ENCODE peak calls at places on chromosomes 3 and 15, in five cellular contexts. A is K562, Z is H1, W is HepG2, S is GM12878. Y is an unnamed sample.
A peak's percentile ranks its signal among the peaks of the same experiment; 100 is the strongest.

GRCh38 chr15:57537951-57538506 is 53.7 kb upstream of the MYZAP start:
- DNase-seq in S (no peak), W (no peak), A (no peak), Z (no peak), Y (no peak)

GRCh38 chr3:174767406-174767805 is 91.7 kb upstream of the NAALADL2 start:
- DNase-seq in W (no peak), S (no peak), Z (no peak), A (no peak), Y (no peak)

GRCh38 chr3:128723477-128723876 is 2.5 kb upstream of the RAB7A start:
- DNase-seq in W (no peak), Z (no peak), A (no peak), S (no peak), Y (no peak)

GRCh38 chr3:141383555-141384129 is 15.3 kb downstream of the ZBTB38 start:
- DNase-seq in A (no peak), S (no peak), Z (no peak), W (no peak), Y (no peak)

GRCh38 chr15:47184003-47184404 is 533.3 kb upstream of the SEMA6D start:
- DNase-seq in A (no peak), W (no peak), Z (no peak), S (no peak), Y (no peak)

GRCh38 chr3:48855681-48856447 is 8.2 kb upstream of the PRKAR2A start:
- DNase-seq in Z (no peak), A (no peak), S (no peak), W (peak; percentile 87), Y (no peak)

GRCh38 chr15:65054333-65055200 is 9.4 kb downstream of the SLC51B start:
- DNase-seq in A (peak; percentile 79), W (peak; percentile 64), Z (no peak), S (no peak), Y (peak; percentile 41)

GRCh38 chr3:20125912-20126311 is 60.1 kb downstream of the SGO1 start:
- DNase-seq in W (no peak), A (no peak), S (peak; percentile 71), Z (no peak), Y (no peak)

GRCh38 chr15:20341901-20342605 is 199.5 kb downstream of the GOLGA6L6 start:
- DNase-seq in S (no peak), W (no peak), Z (no peak), A (peak; percentile 9), Y (no peak)

GRCh38 chr3:169430687-169431404 is 232.7 kb downstream of the MECOM start:
- DNase-seq in S (no peak), Z (no peak), A (no peak), W (no peak), Y (no peak)

GRCh38 chr15:36579792-36580431 is 486 bp downstream of the CDIN1 start:
- DNase-seq in A (no peak), S (no peak), W (peak; percentile 3), Z (no peak), Y (no peak)

GRCh38 chr3:111072016-111072891 is 638 bp downstream of the NECTIN3 start:
- DNase-seq in Z (no peak), W (peak; percentile 5), S (no peak), A (no peak), Y (no peak)

GRCh38 chr3:123020709-123021108 is 6.9 kb downstream of the SEMA5B start:
- DNase-seq in A (no peak), Z (no peak), S (no peak), W (no peak), Y (no peak)

GRCh38 chr15:23402544-23402943 is 44.5 kb downstream of the GOLGA6L2 start:
- DNase-seq in Z (no peak), S (no peak), W (no peak), A (no peak), Y (no peak)

GRCh38 chr3:72337480-72337855 is 510.8 kb downstream of the SHQ1 start:
- DNase-seq in S (no peak), W (no peak), Z (no peak), A (no peak), Y (no peak)

GRCh38 chr15:92166751-92167412 is 226.8 kb upstream of the ST8SIA2 start:
- DNase-seq in W (no peak), Z (no peak), A (no peak), S (no peak), Y (no peak)

GRCh38 chr3:195770081-195770840 is 41.5 kb downstream of the MUC4 start:
- DNase-seq in W (no peak), S (no peak), A (no peak), Z (no peak), Y (no peak)

GRCh38 chr3:84836961-84837360 is 121.8 kb upstream of the CADM2 start:
- DNase-seq in Z (peak; percentile 88), A (no peak), S (no peak), W (no peak), Y (no peak)

GRCh38 chr3:12150112-12150511 is 8.6 kb downstream of the TIMP4 start:
- DNase-seq in W (no peak), S (no peak), Z (no peak), A (no peak), Y (no peak)
- TF ChIP-seq SP1 in W (no peak), S (no peak), Z (no peak), A (no peak), Y (no peak)

DNA sequence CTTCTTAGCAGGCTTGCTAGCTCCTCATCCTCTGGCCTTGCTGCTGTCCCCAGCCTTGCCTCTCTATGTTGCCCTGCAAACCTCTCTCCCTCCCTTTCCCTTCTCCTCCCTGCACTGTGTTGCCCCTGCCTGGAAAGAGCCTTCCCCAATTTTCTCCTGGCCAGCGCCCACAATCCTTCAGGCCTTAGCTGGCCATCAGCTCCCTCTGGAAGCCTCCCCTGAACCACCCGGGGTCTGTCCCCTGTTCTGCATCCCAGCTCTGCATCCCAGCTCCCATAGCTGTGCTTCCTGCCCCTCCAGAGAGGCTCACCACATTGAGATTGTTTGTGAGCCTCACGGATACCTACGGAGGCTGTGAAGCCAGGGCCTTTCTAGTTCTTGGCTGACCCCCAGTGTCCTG is 23.7 kb downstream of the FAM3D start:
- DNase-seq in W (no peak), S (no peak), Z (no peak), A (no peak), Y (no peak)
- H3K4me3 ChIP-seq in W (no peak overlapping the region), S (no peak overlapping the region), Z (no peak overlapping the region), A (no peak overlapping the region), Y (no peak overlapping the region)

GRCh38 chr3:106728315-106728821 is 648.9 kb upstream of the CCDC54 start:
- DNase-seq in A (no peak), Z (no peak), W (no peak), S (no peak), Y (peak; percentile 42)
- TF ChIP-seq SP1 in A (no peak), Z (no peak), W (no peak), S (no peak), Y (peak; percentile 35)

GRCh38 chr15:70503798-70504304 is 259.5 kb downstream of the UACA start:
- DNase-seq in A (no peak), S (no peak), Z (no peak), W (no peak), Y (no peak)
- H3K4me3 ChIP-seq in A (no peak overlapping the region), S (peak overlapping the region; percentile 8), Z (no peak overlapping the region), W (no peak overlapping the region), Y (no peak overlapping the region)

GRCh38 chr3:154188416-154188815 is 67.2 kb downstream of the ARHGEF26 start:
- DNase-seq in S (no peak), W (no peak), A (no peak), Z (no peak), Y (no peak)

GRCh38 chr3:154188846-154189245 is 67.7 kb downstream of the ARHGEF26 start:
- DNase-seq in Z (no peak), S (no peak), W (no peak), A (no peak), Y (no peak)

GRCh38 chr3:154192225-154192624 is 71.0 kb downstream of the ARHGEF26 start:
- DNase-seq in A (no peak), W (no peak), S (no peak), Z (no peak), Y (no peak)

GRCh38 chr3:154193174-154193573 is 72.0 kb downstream of the ARHGEF26 start:
- DNase-seq in Z (no peak), S (no peak), W (no peak), A (no peak), Y (no peak)

GRCh38 chr3:154191520-154191919 is 70.3 kb downstream of the ARHGEF26 start:
- DNase-seq in A (no peak), Z (no peak), S (no peak), W (no peak), Y (no peak)
- TF ChIP-seq SP1 in A (no peak), Z (no peak), S (no peak), W (no peak), Y (no peak)

GRCh38 chr3:185279582-185280138 is 25.8 kb upstream of the EHHADH start:
- DNase-seq in A (no peak), W (no peak), S (no peak), Z (no peak), Y (no peak)
- H3K4me3 ChIP-seq in A (no peak overlapping the region), W (no peak overlapping the region), S (no peak overlapping the region), Z (no peak overlapping the region), Y (no peak overlapping the region)

GRCh38 chr15:89462198-89462912 is 34.0 kb downstream of the RHCG start:
- DNase-seq in W (peak; percentile 79), S (no peak), A (peak; percentile 44), Z (no peak), Y (peak; percentile 13)
- TF ChIP-seq SP1 in W (no peak), S (no peak), A (no peak), Z (peak; percentile 80), Y (no peak)